ENCODE peak calls at places on chromosomes 4 and X, in ten cellular contexts. One of them, this sample, is unnamed.

GRCh38 chrX:80430826-80431501 is 10.7 kb downstream of the TENT5D start:
- DNase-seq in kidney: no peak
- DNase-seq in uterus: no peak
- DNase-seq in gastrocnemius medialis: no peak
- DNase-seq in tibial artery: no peak
- DNase-seq in CD8-positive, alpha-beta T cell: no peak
- DNase-seq in right lobe of liver: no peak
- DNase-seq in fibroblast of lung: no peak
- DNase-seq in pancreas: no peak
- DNase-seq in colonic mucosa: no peak
- DNase-seq in this sample: no peak

GRCh38 chrX:2629316-2630168 is 61.6 kb upstream of the CD99 start:
- DNase-seq in CD8-positive, alpha-beta T cell: no peak
- DNase-seq in pancreas: no peak
- DNase-seq in gastrocnemius medialis: peak; percentile 33
- DNase-seq in uterus: no peak
- DNase-seq in colonic mucosa: no peak
- DNase-seq in tibial artery: no peak
- DNase-seq in fibroblast of lung: no peak
- DNase-seq in kidney: no peak
- DNase-seq in right lobe of liver: no peak
- DNase-seq in this sample: no peak

GRCh38 chr4:162645381-162645780 is 481.6 kb upstream of the FSTL5 start:
- DNase-seq in CD8-positive, alpha-beta T cell: no peak
- DNase-seq in fibroblast of lung: no peak
- DNase-seq in tibial artery: no peak
- DNase-seq in pancreas: no peak
- DNase-seq in uterus: no peak
- DNase-seq in kidney: no peak
- DNase-seq in gastrocnemius medialis: no peak
- DNase-seq in colonic mucosa: no peak
- DNase-seq in right lobe of liver: no peak
- DNase-seq in this sample: no peak

GRCh38 chr4:93063325-93063724 is 759.6 kb downstream of the GRID2 start:
- DNase-seq in fibroblast of lung: no peak
- DNase-seq in kidney: no peak
- DNase-seq in colonic mucosa: no peak
- DNase-seq in pancreas: no peak
- DNase-seq in CD8-positive, alpha-beta T cell: no peak
- DNase-seq in uterus: no peak
- DNase-seq in gastrocnemius medialis: no peak
- DNase-seq in right lobe of liver: no peak
- DNase-seq in tibial artery: no peak
- DNase-seq in this sample: no peak

GRCh38 chrX:56366901-56367300 is 134.7 kb downstream of the KLF8 start:
- DNase-seq in right lobe of liver: peak; percentile 39
- DNase-seq in tibial artery: no peak
- DNase-seq in colonic mucosa: peak; percentile 34
- DNase-seq in CD8-positive, alpha-beta T cell: no peak
- DNase-seq in fibroblast of lung: no peak
- DNase-seq in gastrocnemius medialis: no peak
- DNase-seq in pancreas: no peak
- DNase-seq in uterus: no peak
- DNase-seq in kidney: peak; percentile 47
- DNase-seq in this sample: peak; percentile 16

GRCh38 chrX:123860506-123860840 is 620 bp downstream of the XIAP start:
- DNase-seq in uterus: no peak
- DNase-seq in right lobe of liver: no peak
- DNase-seq in gastrocnemius medialis: no peak
- DNase-seq in pancreas: no peak
- DNase-seq in colonic mucosa: peak; percentile 58
- DNase-seq in tibial artery: no peak
- DNase-seq in fibroblast of lung: peak; percentile 58
- DNase-seq in kidney: no peak
- DNase-seq in CD8-positive, alpha-beta T cell: peak; percentile 21
- DNase-seq in this sample: no peak

GRCh38 chr4:77676842-77677241 is 71.2 kb downstream of the CXCL13 start:
- DNase-seq in uterus: no peak
- DNase-seq in right lobe of liver: no peak
- DNase-seq in gastrocnemius medialis: no peak
- DNase-seq in tibial artery: no peak
- DNase-seq in colonic mucosa: no peak
- DNase-seq in pancreas: no peak
- DNase-seq in CD8-positive, alpha-beta T cell: no peak
- DNase-seq in kidney: no peak
- DNase-seq in fibroblast of lung: no peak
- DNase-seq in this sample: no peak

GRCh38 chr4:127995776-127996175 is 30.6 kb downstream of the ABHD18 start:
- DNase-seq in pancreas: no peak
- DNase-seq in fibroblast of lung: no peak
- DNase-seq in tibial artery: no peak
- DNase-seq in kidney: no peak
- DNase-seq in right lobe of liver: no peak
- DNase-seq in uterus: no peak
- DNase-seq in CD8-positive, alpha-beta T cell: no peak
- DNase-seq in colonic mucosa: no peak
- DNase-seq in gastrocnemius medialis: no peak
- DNase-seq in this sample: no peak

GRCh38 chrX:23292979-23293651 is 41.5 kb upstream of the PTCHD1 start:
- DNase-seq in fibroblast of lung: peak; percentile 1
- DNase-seq in kidney: no peak
- DNase-seq in right lobe of liver: no peak
- DNase-seq in pancreas: no peak
- DNase-seq in colonic mucosa: no peak
- DNase-seq in CD8-positive, alpha-beta T cell: no peak
- DNase-seq in gastrocnemius medialis: peak; percentile 21
- DNase-seq in uterus: no peak
- DNase-seq in tibial artery: no peak
- DNase-seq in this sample: no peak

GRCh38 chr4:158261480-158261879 is 51.2 kb downstream of the TMEM144 start:
- DNase-seq in right lobe of liver: no peak
- DNase-seq in kidney: no peak
- DNase-seq in uterus: no peak
- DNase-seq in fibroblast of lung: no peak
- DNase-seq in pancreas: no peak
- DNase-seq in tibial artery: no peak
- DNase-seq in colonic mucosa: no peak
- DNase-seq in CD8-positive, alpha-beta T cell: no peak
- DNase-seq in gastrocnemius medialis: no peak
- DNase-seq in this sample: no peak

GRCh38 chr4:87500107-87500462 is 29.1 kb downstream of the SPARCL1 start:
- DNase-seq in tibial artery: no peak
- DNase-seq in right lobe of liver: no peak
- DNase-seq in kidney: no peak
- DNase-seq in CD8-positive, alpha-beta T cell: no peak
- DNase-seq in gastrocnemius medialis: no peak
- DNase-seq in colonic mucosa: no peak
- DNase-seq in pancreas: no peak
- DNase-seq in fibroblast of lung: no peak
- DNase-seq in uterus: no peak
- DNase-seq in this sample: no peak

GRCh38 chr4:87497141-87497540 is 32.0 kb downstream of the SPARCL1 start:
- DNase-seq in uterus: no peak
- DNase-seq in fibroblast of lung: no peak
- DNase-seq in CD8-positive, alpha-beta T cell: no peak
- DNase-seq in kidney: no peak
- DNase-seq in tibial artery: no peak
- DNase-seq in colonic mucosa: no peak
- DNase-seq in pancreas: no peak
- DNase-seq in right lobe of liver: no peak
- DNase-seq in gastrocnemius medialis: no peak
- DNase-seq in this sample: no peak

GRCh38 chr4:87498446-87498900 is 30.7 kb downstream of the SPARCL1 start:
- DNase-seq in fibroblast of lung: peak; percentile 86
- DNase-seq in kidney: no peak
- DNase-seq in pancreas: no peak
- DNase-seq in colonic mucosa: no peak
- DNase-seq in right lobe of liver: no peak
- DNase-seq in gastrocnemius medialis: no peak
- DNase-seq in CD8-positive, alpha-beta T cell: no peak
- DNase-seq in uterus: no peak
- DNase-seq in tibial artery: no peak
- DNase-seq in this sample: no peak

GRCh38 chr4:87499415-87500106 is 29.6 kb downstream of the SPARCL1 start:
- DNase-seq in CD8-positive, alpha-beta T cell: no peak
- DNase-seq in uterus: no peak
- DNase-seq in gastrocnemius medialis: no peak
- DNase-seq in colonic mucosa: no peak
- DNase-seq in pancreas: no peak
- DNase-seq in kidney: no peak
- DNase-seq in fibroblast of lung: no peak
- DNase-seq in tibial artery: no peak
- DNase-seq in right lobe of liver: no peak
- DNase-seq in this sample: no peak

DNA sequence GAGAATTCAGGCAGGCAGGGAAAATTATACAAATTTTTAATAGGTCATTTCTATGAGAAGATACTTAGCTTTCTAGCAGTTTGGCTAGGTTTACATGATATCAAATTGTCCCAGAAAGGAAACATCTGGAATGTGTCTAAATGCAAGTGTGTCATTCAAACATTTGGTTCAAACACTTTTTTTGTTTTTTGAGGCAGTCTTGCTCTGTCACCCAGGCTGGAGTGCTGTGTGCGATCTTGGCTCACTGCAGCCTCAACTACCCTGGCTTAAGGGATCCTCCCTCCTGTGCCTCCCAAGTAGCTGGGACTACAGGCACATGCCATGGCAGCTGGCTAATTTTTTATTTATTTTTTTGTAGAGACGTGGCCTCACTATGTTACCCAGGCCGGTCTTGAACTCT is 31.6 kb downstream of the SPARCL1 start:
- DNase-seq in uterus: no peak
- DNase-seq in pancreas: no peak
- DNase-seq in kidney: no peak
- DNase-seq in CD8-positive, alpha-beta T cell: no peak
- DNase-seq in right lobe of liver: no peak
- DNase-seq in tibial artery: no peak
- DNase-seq in colonic mucosa: no peak
- DNase-seq in fibroblast of lung: peak; percentile 24
- DNase-seq in gastrocnemius medialis: no peak
- DNase-seq in this sample: no peak
- H3K4me1 ChIP-seq in uterus: no peaks in the 10 kb centered on the region
- H3K4me1 ChIP-seq in pancreas: no peaks in the 10 kb centered on the region
- H3K4me1 ChIP-seq in kidney: peaks cover 13% of the 10 kb centered on the region
- H3K4me1 ChIP-seq in CD8-positive, alpha-beta T cell: no peaks in the 10 kb centered on the region
- H3K4me1 ChIP-seq in right lobe of liver: peaks cover under 1% of the 10 kb centered on the region
- H3K4me1 ChIP-seq in tibial artery: peaks cover 25% of the 10 kb centered on the region
- H3K4me1 ChIP-seq in colonic mucosa: no peaks in the 10 kb centered on the region
- H3K4me1 ChIP-seq in fibroblast of lung: peaks cover 6% of the 10 kb centered on the region
- H3K4me1 ChIP-seq in gastrocnemius medialis: no peaks in the 10 kb centered on the region
- H3K4me1 ChIP-seq in this sample: peaks cover 7% of the 10 kb centered on the region

GRCh38 chrX:130607431-130607830 is 205.6 kb downstream of the RBMX2 start:
- DNase-seq in CD8-positive, alpha-beta T cell: no peak
- DNase-seq in pancreas: no peak
- DNase-seq in kidney: no peak
- DNase-seq in gastrocnemius medialis: no peak
- DNase-seq in colonic mucosa: no peak
- DNase-seq in uterus: no peak
- DNase-seq in right lobe of liver: no peak
- DNase-seq in fibroblast of lung: no peak
- DNase-seq in tibial artery: no peak
- DNase-seq in this sample: no peak
- H3K27ac ChIP-seq in CD8-positive, alpha-beta T cell: no peak overlapping the region
- H3K27ac ChIP-seq in pancreas: no peak overlapping the region
- H3K27ac ChIP-seq in kidney: no peak overlapping the region
- H3K27ac ChIP-seq in gastrocnemius medialis: no peak overlapping the region
- H3K27ac ChIP-seq in colonic mucosa: no peak overlapping the region
- H3K27ac ChIP-seq in uterus: no peak overlapping the region
- H3K27ac ChIP-seq in right lobe of liver: no peak overlapping the region
- H3K27ac ChIP-seq in fibroblast of lung: no peak overlapping the region
- H3K27ac ChIP-seq in tibial artery: no peak overlapping the region
- H3K27ac ChIP-seq in this sample: no peak overlapping the region

GRCh38 chr4:38311495-38311894 is 351.3 kb downstream of the PTTG2 start:
- DNase-seq in right lobe of liver: no peak
- DNase-seq in CD8-positive, alpha-beta T cell: no peak
- DNase-seq in uterus: no peak
- DNase-seq in gastrocnemius medialis: no peak
- DNase-seq in colonic mucosa: no peak
- DNase-seq in fibroblast of lung: no peak
- DNase-seq in tibial artery: no peak
- DNase-seq in pancreas: no peak
- DNase-seq in kidney: no peak
- DNase-seq in this sample: no peak

GRCh38 chr4:38308728-38309315 is 348.6 kb downstream of the PTTG2 start:
- DNase-seq in colonic mucosa: no peak
- DNase-seq in fibroblast of lung: no peak
- DNase-seq in CD8-positive, alpha-beta T cell: no peak
- DNase-seq in gastrocnemius medialis: no peak
- DNase-seq in right lobe of liver: no peak
- DNase-seq in tibial artery: no peak
- DNase-seq in uterus: no peak
- DNase-seq in kidney: no peak
- DNase-seq in pancreas: no peak
- DNase-seq in this sample: no peak

GRCh38 chr4:38310446-38311043 is 350.3 kb downstream of the PTTG2 start:
- DNase-seq in kidney: no peak
- DNase-seq in fibroblast of lung: no peak
- DNase-seq in pancreas: no peak
- DNase-seq in CD8-positive, alpha-beta T cell: peak; percentile 75
- DNase-seq in tibial artery: no peak
- DNase-seq in right lobe of liver: no peak
- DNase-seq in gastrocnemius medialis: no peak
- DNase-seq in uterus: no peak
- DNase-seq in colonic mucosa: no peak
- DNase-seq in this sample: no peak

GRCh38 chr4:38306482-38307071 is 346.4 kb downstream of the PTTG2 start:
- DNase-seq in fibroblast of lung: no peak
- DNase-seq in kidney: no peak
- DNase-seq in CD8-positive, alpha-beta T cell: no peak
- DNase-seq in colonic mucosa: no peak
- DNase-seq in tibial artery: no peak
- DNase-seq in pancreas: no peak
- DNase-seq in gastrocnemius medialis: no peak
- DNase-seq in uterus: no peak
- DNase-seq in right lobe of liver: no peak
- DNase-seq in this sample: no peak

DNA sequence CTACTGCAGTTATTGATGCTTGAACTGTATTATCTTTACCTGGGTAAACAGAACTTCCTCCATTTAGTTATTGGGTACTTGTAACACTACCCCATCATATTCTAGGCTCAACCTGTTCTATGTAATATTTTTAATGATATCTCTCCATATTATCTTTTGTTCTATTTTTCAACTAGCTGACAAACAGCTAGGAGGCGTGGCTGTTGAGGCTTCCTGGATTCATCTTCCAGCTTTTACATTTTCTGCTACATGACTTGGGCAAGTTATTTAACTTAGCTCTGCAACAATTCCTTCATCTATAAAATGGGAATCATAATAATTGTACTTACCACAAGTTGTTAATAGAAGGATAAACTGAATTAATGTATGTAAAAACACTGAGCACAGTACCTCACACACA is 349.3 kb downstream of the PTTG2 start:
- DNase-seq in tibial artery: no peak
- DNase-seq in pancreas: no peak
- DNase-seq in CD8-positive, alpha-beta T cell: no peak
- DNase-seq in right lobe of liver: no peak
- DNase-seq in fibroblast of lung: no peak
- DNase-seq in colonic mucosa: no peak
- DNase-seq in uterus: no peak
- DNase-seq in kidney: no peak
- DNase-seq in gastrocnemius medialis: no peak
- DNase-seq in this sample: no peak
- H3K4me1 ChIP-seq in tibial artery: peaks cover 6% of the 10 kb centered on the region
- H3K4me1 ChIP-seq in pancreas: peaks cover 5% of the 10 kb centered on the region
- H3K4me1 ChIP-seq in CD8-positive, alpha-beta T cell: peaks cover 38% of the 10 kb centered on the region
- H3K4me1 ChIP-seq in right lobe of liver: no peaks in the 10 kb centered on the region
- H3K4me1 ChIP-seq in fibroblast of lung: peaks cover 2% of the 10 kb centered on the region
- H3K4me1 ChIP-seq in colonic mucosa: no peaks in the 10 kb centered on the region
- H3K4me1 ChIP-seq in uterus: no peaks in the 10 kb centered on the region
- H3K4me1 ChIP-seq in kidney: no peaks in the 10 kb centered on the region
- H3K4me1 ChIP-seq in gastrocnemius medialis: peaks cover 13% of the 10 kb centered on the region
- H3K4me1 ChIP-seq in this sample: no peaks in the 10 kb centered on the region

GRCh38 chr4:88535090-88535755 is 11.6 kb upstream of the PYURF start:
- DNase-seq in fibroblast of lung: no peak
- DNase-seq in uterus: no peak
- DNase-seq in kidney: no peak
- DNase-seq in colonic mucosa: no peak
- DNase-seq in CD8-positive, alpha-beta T cell: no peak
- DNase-seq in pancreas: no peak
- DNase-seq in right lobe of liver: no peak
- DNase-seq in gastrocnemius medialis: no peak
- DNase-seq in tibial artery: no peak
- DNase-seq in this sample: no peak
- H3K27ac ChIP-seq in fibroblast of lung: peak overlapping the region; percentile 19
- H3K27ac ChIP-seq in uterus: no peak overlapping the region
- H3K27ac ChIP-seq in kidney: no peak overlapping the region
- H3K27ac ChIP-seq in colonic mucosa: no peak overlapping the region
- H3K27ac ChIP-seq in CD8-positive, alpha-beta T cell: no peak overlapping the region
- H3K27ac ChIP-seq in pancreas: no peak overlapping the region
- H3K27ac ChIP-seq in right lobe of liver: no peak overlapping the region
- H3K27ac ChIP-seq in gastrocnemius medialis: no peak overlapping the region
- H3K27ac ChIP-seq in tibial artery: no peak overlapping the region
- H3K27ac ChIP-seq in this sample: no peak overlapping the region

This sample was measured in ovary.